ENCODE peak calls at places on chromosomes 6 and 20, in five cellular contexts. W, L, P, I and R are unnamed samples.

GRCh38 chr20:45138451-45139300 is 14.4 kb upstream of the WFDC12 start:
- DNase-seq in W (no peak), L (no peak), P (peak; percentile 42), I (peak; percentile 21), R (peak; percentile 83)

GRCh38 chr20:45111285-45111684 is 3.7 kb downstream of the WFDC5 start:
- DNase-seq in W (no peak), L (no peak), P (no peak), I (no peak), R (no peak)

GRCh38 chr20:10291564-10292240 is 73.1 kb downstream of the SNAP25 start:
- DNase-seq in W (no peak), L (no peak), P (no peak), I (no peak), R (no peak)

GRCh38 chr20:44886276-44886671 is 769 bp downstream of the YWHAB start:
- DNase-seq in W (no peak), L (no peak), P (peak; percentile 19), I (no peak), R (peak; percentile 28)

GRCh38 chr6:132931937-132932336 is 117.6 kb downstream of the RPS12 start:
- DNase-seq in W (peak; percentile 19), L (peak; percentile 90), P (peak; percentile 93), I (no peak), R (no peak)

GRCh38 chr6:33199687-33200233 is 705 bp downstream of the RXRB start:
- DNase-seq in W (no peak), L (no peak), P (peak; percentile 70), I (peak; percentile 74), R (peak; percentile 96)

GRCh38 chr6:28393912-28394662 is 5.5 kb downstream of the ZSCAN12 start:
- DNase-seq in W (no peak), L (no peak), P (peak; percentile 19), I (no peak), R (no peak)

GRCh38 chr20:37992802-37993538 is 40.3 kb downstream of the TTI1 start:
- DNase-seq in W (no peak), L (peak; percentile 74), P (peak; percentile 73), I (no peak), R (peak; percentile 77)

GRCh38 chr20:23278172-23278571 is 72.4 kb upstream of the NXT1 start:
- DNase-seq in W (no peak), L (no peak), P (no peak), I (no peak), R (no peak)

GRCh38 chr6:5752282-5752681 is 254.4 kb downstream of the NRN1 start:
- DNase-seq in W (no peak), L (peak; percentile 61), P (peak; percentile 76), I (no peak), R (no peak)

GRCh38 chr6:113732384-113732966 is 124.7 kb upstream of the MARCKS start:
- DNase-seq in W (peak; percentile 35), L (peak; percentile 83), P (peak; percentile 70), I (no peak), R (no peak)

GRCh38 chr6:42627674-42628073 is 63.8 kb downstream of the UBR2 start:
- DNase-seq in W (no peak), L (no peak), P (peak; percentile 33), I (no peak), R (no peak)

GRCh38 chr6:141203902-141204575 is 928.7 kb upstream of the GJE1 start:
- DNase-seq in W (no peak), L (peak; percentile 80), P (peak; percentile 18), I (no peak), R (no peak)

GRCh38 chr6:137968901-137969300 is 101.8 kb downstream of the TNFAIP3 start:
- DNase-seq in W (no peak), L (no peak), P (peak; percentile 47), I (no peak), R (no peak)

GRCh38 chr20:64167676-64168075 is 3.4 kb downstream of the MYT1 start:
- DNase-seq in W (no peak), L (no peak), P (no peak), I (no peak), R (no peak)

GRCh38 chr20:45945678-45946148 is 11.2 kb downstream of the PCIF1 start:
- DNase-seq in W (no peak), L (no peak), P (no peak), I (no peak), R (no peak)

GRCh38 chr6:31532644-31533454 is 4.1 kb downstream of the MCCD1 start:
- DNase-seq in W (no peak), L (no peak), P (no peak), I (no peak), R (no peak)

GRCh38 chr6:2839195-2839981 is 2.3 kb downstream of the SERPINB1 start:
- DNase-seq in W (no peak), L (peak; percentile 47), P (peak; percentile 77), I (peak; percentile 79), R (no peak)

GRCh38 chr20:23928788-23929187 is 49.2 kb upstream of the CST5 start:
- DNase-seq in W (no peak), L (no peak), P (no peak), I (no peak), R (no peak)

GRCh38 chr20:44620030-44620429 is 31.5 kb downstream of the ADA start:
- DNase-seq in W (no peak), L (no peak), P (no peak), I (no peak), R (no peak)

GRCh38 chr6:54262956-54263355 is 45.3 kb upstream of the TINAG start:
- DNase-seq in W (no peak), L (no peak), P (no peak), I (no peak), R (no peak)

GRCh38 chr20:32777177-32777956 is 15.2 kb downstream of the DNMT3B start:
- DNase-seq in W (no peak), L (no peak), P (no peak), I (no peak), R (peak; percentile 30)

GRCh38 chr20:20690676-20691476 is 21.6 kb downstream of the RALGAPA2 start:
- DNase-seq in W (no peak), L (no peak), P (peak; percentile 16), I (no peak), R (no peak)

GRCh38 chr6:15763827-15764226 is 101.0 kb upstream of the DTNBP1 start:
- DNase-seq in W (no peak), L (peak; percentile 13), P (peak; percentile 62), I (peak; percentile 27), R (peak; percentile 41)

GRCh38 chr6:25175216-25175615 is 104.0 kb upstream of the CARMIL1 start:
- DNase-seq in W (no peak), L (no peak), P (peak; percentile 69), I (no peak), R (no peak)

GRCh38 chr6:29924287-29924686 is 18.0 kb upstream of the HLA-A start:
- DNase-seq in W (no peak), L (no peak), P (no peak), I (no peak), R (no peak)

GRCh38 chr6:52610745-52611355 is 34.0 kb upstream of the TRAM2 start:
- DNase-seq in W (no peak), L (no peak), P (peak; percentile 34), I (peak; percentile 16), R (no peak)

DNA sequence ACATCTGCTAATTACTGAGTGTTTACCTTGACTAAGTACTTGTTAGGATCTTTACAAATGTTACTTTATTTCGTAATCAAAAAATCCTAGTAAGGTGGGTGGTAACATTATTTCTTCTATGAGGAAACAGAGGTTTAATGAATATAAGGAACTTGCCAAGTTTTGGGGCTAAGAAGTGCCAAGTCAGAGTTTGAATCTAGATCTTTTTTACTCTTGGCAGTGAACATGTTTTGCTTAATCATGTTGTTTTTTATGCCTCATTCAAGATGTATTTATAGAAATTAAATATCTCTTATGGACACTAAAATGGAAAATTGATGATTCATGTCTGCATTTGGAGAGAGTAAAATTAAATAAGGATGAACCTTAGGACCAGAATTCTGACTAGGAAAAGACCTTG is 393.7 kb downstream of the UTRN start:
- DNase-seq in W (no peak), L (peak; percentile 41), P (peak; percentile 74), I (no peak), R (no peak)
- H3K4me3 ChIP-seq in W (no peak overlapping the region), L (no peak overlapping the region), P (no peak overlapping the region), I (no peak overlapping the region), R (no peak overlapping the region)

GRCh38 chr6:88584581-88584980 is 378.8 kb downstream of the RNGTT start:
- DNase-seq in W (no peak), L (no peak), P (no peak), I (no peak), R (no peak)

GRCh38 chr6:88587158-88587537 is 376.3 kb downstream of the RNGTT start:
- DNase-seq in W (no peak), L (no peak), P (no peak), I (no peak), R (peak; percentile 40)

GRCh38 chr6:88585081-88585692 is 378.2 kb downstream of the RNGTT start:
- DNase-seq in W (no peak), L (no peak), P (no peak), I (no peak), R (no peak)

GRCh38 chr6:88588938-88589337 is 374.5 kb downstream of the RNGTT start:
- DNase-seq in W (no peak), L (no peak), P (no peak), I (no peak), R (no peak)

DNA sequence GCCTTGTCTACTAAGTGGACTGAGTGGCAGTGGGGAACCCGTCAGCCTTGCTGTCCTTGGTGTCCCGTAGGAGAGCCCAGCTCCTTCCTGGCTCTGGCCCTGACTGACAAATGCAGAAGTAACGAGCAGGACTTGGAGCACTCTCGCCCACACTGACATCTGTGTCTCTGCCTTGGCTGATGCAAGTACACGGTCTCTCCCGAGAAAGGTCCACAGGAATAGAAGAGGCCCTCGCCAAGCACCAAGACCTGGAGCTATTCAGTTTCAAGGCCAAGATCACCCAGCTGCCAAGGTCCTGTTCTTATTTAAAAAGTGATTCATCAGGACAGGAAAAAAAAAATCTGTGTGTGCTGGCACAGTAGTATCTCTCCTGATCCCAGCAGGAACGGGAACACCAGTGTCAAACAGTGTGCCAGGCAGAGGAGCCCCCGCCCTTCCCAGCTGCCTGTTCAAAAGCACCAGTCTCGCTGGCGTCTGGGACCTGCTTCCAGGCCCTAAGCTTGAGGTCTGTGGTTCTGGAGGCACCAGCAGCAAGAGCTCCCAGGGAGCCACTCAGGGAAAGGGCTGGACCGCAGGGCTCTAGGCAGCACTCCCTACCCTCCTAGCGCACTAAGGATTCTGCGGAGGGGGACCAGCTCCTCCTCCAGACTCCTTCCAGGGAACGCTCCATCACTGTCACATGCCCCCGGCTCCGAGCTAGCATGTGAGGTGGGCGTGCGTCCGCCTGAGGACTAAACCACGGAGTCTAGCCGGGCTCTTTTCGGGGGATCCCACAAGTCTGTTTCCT is 376.9 kb downstream of the RNGTT start:
- DNase-seq in W (no peak), L (no peak), P (no peak), I (no peak), R (no peak)
- H3K4me3 ChIP-seq in W (no peak overlapping the region), L (no peak overlapping the region), P (no peak overlapping the region), I (no peak overlapping the region), R (no peak overlapping the region)

GRCh38 chr6:167129159-167129558 is 6.3 kb downstream of the CCR6 start:
- DNase-seq in W (no peak), L (no peak), P (no peak), I (no peak), R (no peak)
- H3K4me3 ChIP-seq in W (no peak overlapping the region), L (no peak overlapping the region), P (no peak overlapping the region), I (no peak overlapping the region), R (no peak overlapping the region)

GRCh38 chr6:26401987-26402658 is at the start of gene BTN3A1:
- DNase-seq in W (no peak), L (peak; percentile 42), P (peak; percentile 73), I (peak; percentile 41), R (peak; percentile 44)

GRCh38 chr6:26398555-26398954 is 3.5 kb upstream of the BTN3A1 start:
- DNase-seq in W (no peak), L (no peak), P (no peak), I (no peak), R (no peak)

GRCh38 chr6:26400626-26401025 is 1.4 kb upstream of the BTN3A1 start:
- DNase-seq in W (no peak), L (no peak), P (no peak), I (no peak), R (no peak)

GRCh38 chr6:26403888-26404287 is 1.8 kb downstream of the BTN3A1 start:
- DNase-seq in W (no peak), L (no peak), P (no peak), I (no peak), R (peak; percentile 15)

GRCh38 chr6:26401389-26401986 is 587 bp upstream of the BTN3A1 start:
- DNase-seq in W (no peak), L (no peak), P (no peak), I (no peak), R (no peak)
- H3K4me3 ChIP-seq in W (peak overlapping the region; percentile 61), L (peak overlapping the region; percentile 68), P (peak overlapping the region; percentile 51), I (peak overlapping the region; percentile 68), R (no peak overlapping the region)